ENCODE peak calls at places on chromosomes 3 and 15, in six cellular contexts. T is nephron progenitor cell; W is left cardiac atrium; J is cardiac septum; A is fibroblast of pulmonary artery; N is effector memory CD8-positive, alpha-beta T cell. H is an unnamed sample.

GRCh38 chr15:79015416-79015815 is 70.6 kb upstream of the CTSH start:
- DNase-seq in W (peak), J (no peak), N (no peak), A (no peak), T (no peak), H (no peak)

GRCh38 chr3:38111201-38111600 is 25.7 kb downstream of the ACAA1 start:
- DNase-seq in J (no peak), W (no peak), A (no peak), N (no peak), T (no peak), H (no peak)

GRCh38 chr15:73957276-73957675 is 31.0 kb downstream of the LOXL1 start:
- DNase-seq in T (no peak), J (peak), N (no peak), A (no peak), W (no peak), H (peak)

GRCh38 chr15:51750942-51751686 is at the start of gene TMOD2:
- DNase-seq in N (peak), T (peak), J (peak), A (peak), W (peak), H (peak)

GRCh38 chr15:68209735-68210408 is 4.7 kb upstream of the CALML4 start:
- DNase-seq in T (no peak), W (peak), A (no peak), J (peak), N (no peak), H (peak)

GRCh38 chr3:126036056-126036549 is 47.8 kb downstream of the SLC41A3 start:
- DNase-seq in W (no peak), N (no peak), J (no peak), A (no peak), T (no peak), H (no peak)

GRCh38 chr15:62455441-62455921 is 290.4 kb upstream of the C2CD4B start:
- DNase-seq in J (no peak), N (no peak), W (peak), T (no peak), A (no peak), H (no peak)

GRCh38 chr15:61621146-61621545 is 392.0 kb upstream of the RORA start:
- DNase-seq in J (no peak), T (peak), W (peak), N (no peak), A (peak), H (peak)

GRCh38 chr3:184460276-184460675 is 80.4 kb downstream of the CHRD start:
- DNase-seq in N (no peak), A (peak), J (peak), W (no peak), T (no peak), H (no peak)

GRCh38 chr15:89139613-89140499 is 51.6 kb downstream of the ABHD2 start:
- DNase-seq in A (peak), J (no peak), W (no peak), N (no peak), T (no peak), H (peak)

GRCh38 chr3:155572085-155572484 is 172.8 kb downstream of the PLCH1 start:
- DNase-seq in J (no peak), W (no peak), N (no peak), A (peak), T (no peak), H (no peak)

GRCh38 chr3:126474498-126475410 is 937 bp downstream of the ZXDC start:
- DNase-seq in J (no peak), A (peak), W (peak), T (peak), N (no peak), H (peak)

GRCh38 chr3:71195492-71195891 is 388.0 kb downstream of the FOXP1 start:
- DNase-seq in J (no peak), W (no peak), T (peak), A (peak), N (no peak), H (no peak)

GRCh38 chr3:187072582-187072981 is 66.7 kb downstream of the RPL39L start:
- DNase-seq in J (no peak), A (no peak), W (no peak), T (no peak), N (no peak), H (peak)

GRCh38 chr3:197736010-197736490 is 654 bp downstream of the RUBCN start:
- DNase-seq in A (no peak), W (no peak), N (peak), J (no peak), T (peak), H (peak)

H was measured in NB4.